ENCODE peak calls at places on chromosomes 13 and 19, in six cellular contexts. T is endothelial cell of umbilical vein, J is sigmoid colon, M is stomach, U is spleen, Q is GM12878. G is an unnamed sample.

GRCh38 chr19:19185853-19186728 is 5.9 kb downstream of the BORCS8 start:
- DNase-seq in T (peak; percentile 15), J (no peak), M (peak; percentile 37), U (no peak), Q (no peak), G (peak; percentile 59)

GRCh38 chr13:99926014-99926731 is 45.4 kb downstream of the ZIC5 start:
- DNase-seq in T (no peak), J (no peak), M (peak; percentile 57), U (no peak), Q (no peak), G (no peak)

GRCh38 chr13:47175172-47175806 is 278.4 kb upstream of the HTR2A start:
- DNase-seq in T (no peak), J (no peak), M (no peak), U (no peak), Q (no peak), G (no peak)

GRCh38 chr13:27448308-27448707 is 2.1 kb downstream of the MTIF3 start:
- DNase-seq in T (no peak), J (no peak), M (no peak), U (no peak), Q (no peak), G (no peak)

GRCh38 chr13:102846261-102847015 is 606 bp downstream of the ERCC5 start:
- DNase-seq in T (peak; percentile 62), J (peak; percentile 73), M (peak; percentile 40), U (peak; percentile 89), Q (no peak), G (no peak)

GRCh38 chr13:26604784-26605183 is 47.3 kb downstream of the WASF3 start:
- DNase-seq in T (no peak), J (peak; percentile 88), M (no peak), U (no peak), Q (no peak), G (no peak)

GRCh38 chr19:34120846-34121639 is 51.3 kb upstream of the LSM14A start:
- DNase-seq in T (peak; percentile 65), J (no peak), M (peak; percentile 31), U (no peak), Q (no peak), G (peak; percentile 42)

GRCh38 chr13:62119739-62120700 is 704.4 kb upstream of the PCDH20 start:
- DNase-seq in T (peak; percentile 7), J (no peak), M (no peak), U (no peak), Q (no peak), G (peak; percentile 1)

GRCh38 chr19:50178859-50179537 is 15.9 kb upstream of the IZUMO2 start:
- DNase-seq in T (no peak), J (no peak), M (no peak), U (no peak), Q (peak; percentile 59), G (no peak)

GRCh38 chr19:53881482-53882390 is at the start of gene PRKCG:
- DNase-seq in T (no peak), J (no peak), M (peak; percentile 60), U (peak; percentile 90), Q (no peak), G (no peak)

GRCh38 chr19:34837262-34837661 is 64.2 kb upstream of the ZNF599 start:
- DNase-seq in T (peak; percentile 82), J (no peak), M (peak; percentile 25), U (peak; percentile 30), Q (no peak), G (no peak)

GRCh38 chr13:98489446-98490194 is 87.3 kb downstream of the STK24 start:
- DNase-seq in T (no peak), J (no peak), M (no peak), U (no peak), Q (no peak), G (no peak)

GRCh38 chr19:43524922-43525835 is 1.8 kb downstream of the ETHE1 start:
- DNase-seq in T (peak; percentile 51), J (peak; percentile 75), M (peak; percentile 65), U (no peak), Q (peak; percentile 44), G (no peak)
- TF ChIP-seq POLR2AphosphoS5 in T (no peak), J (peak; percentile 14), M (peak; percentile 77), U (no peak), Q (no peak), G (no peak)

GRCh38 chr13:30700364-30700763 is 35.0 kb upstream of the ALOX5AP start:
- DNase-seq in T (no peak), J (no peak), M (no peak), U (no peak), Q (no peak), G (no peak)

GRCh38 chr13:30702006-30702405 is 33.3 kb upstream of the ALOX5AP start:
- DNase-seq in T (no peak), J (no peak), M (no peak), U (no peak), Q (no peak), G (no peak)

GRCh38 chr13:30708541-30708940 is 26.8 kb upstream of the ALOX5AP start:
- DNase-seq in T (peak; percentile 89), J (no peak), M (no peak), U (no peak), Q (no peak), G (no peak)

GRCh38 chr13:30705672-30706071 is 29.7 kb upstream of the ALOX5AP start:
- DNase-seq in T (no peak), J (no peak), M (no peak), U (no peak), Q (no peak), G (no peak)

GRCh38 chr13:30704596-30704995 is 30.7 kb upstream of the ALOX5AP start:
- DNase-seq in T (no peak), J (no peak), M (no peak), U (no peak), Q (no peak), G (no peak)
- TF ChIP-seq POLR2AphosphoS5 in T (no peak), J (no peak), M (no peak), U (no peak), Q (no peak), G (no peak)

DNA sequence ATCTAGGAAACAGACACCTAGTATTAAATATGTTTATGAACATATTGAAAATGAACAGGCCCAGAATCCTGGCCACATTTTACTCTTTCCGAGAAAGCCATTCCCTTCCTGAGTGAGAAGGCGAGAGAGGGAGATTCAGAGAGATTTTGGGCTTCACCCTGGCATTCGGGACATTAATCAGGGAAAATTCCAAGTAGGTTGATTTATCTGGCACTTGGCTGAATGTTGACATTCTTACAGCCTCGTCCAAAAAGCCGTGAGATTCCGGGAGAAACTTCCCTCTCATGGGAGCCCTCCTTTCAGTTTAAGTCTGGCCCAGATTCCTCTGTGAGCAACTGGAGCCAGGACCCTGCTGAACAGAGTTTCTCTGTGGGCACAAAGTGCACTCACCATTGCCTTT is 129.2 kb upstream of the PEG3 start:
- DNase-seq in T (no peak), J (no peak), M (no peak), U (no peak), Q (no peak), G (no peak)
- TF ChIP-seq POLR2AphosphoS5 in T (no peak), J (peak; percentile 65), M (peak; percentile 54), U (no peak), Q (no peak), G (no peak)

DNA sequence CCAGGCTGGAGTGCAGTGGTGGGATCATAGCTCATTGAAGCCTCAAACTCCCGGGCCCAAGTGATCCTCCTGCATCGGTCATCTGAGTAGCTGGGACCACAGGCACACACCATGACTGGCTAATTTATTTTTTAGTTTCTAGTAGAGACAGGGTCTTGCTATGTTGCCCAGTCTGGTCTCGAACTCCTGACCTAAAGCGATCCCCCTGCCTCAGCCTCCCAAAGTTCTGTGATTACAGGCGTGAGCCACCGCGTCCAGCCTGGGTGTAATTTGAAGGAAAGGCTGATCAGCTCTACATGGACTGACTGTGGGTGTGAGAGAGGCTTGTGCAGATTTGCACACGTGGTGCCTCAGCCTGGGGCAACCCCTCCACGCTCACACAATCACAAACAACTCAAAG is 31.1 kb downstream of the ADGRL1 start:
- DNase-seq in T (no peak), J (no peak), M (no peak), U (no peak), Q (no peak), G (no peak)
- TF ChIP-seq POLR2AphosphoS5 in T (no peak), J (no peak), M (no peak), U (no peak), Q (no peak), G (no peak)

DNA sequence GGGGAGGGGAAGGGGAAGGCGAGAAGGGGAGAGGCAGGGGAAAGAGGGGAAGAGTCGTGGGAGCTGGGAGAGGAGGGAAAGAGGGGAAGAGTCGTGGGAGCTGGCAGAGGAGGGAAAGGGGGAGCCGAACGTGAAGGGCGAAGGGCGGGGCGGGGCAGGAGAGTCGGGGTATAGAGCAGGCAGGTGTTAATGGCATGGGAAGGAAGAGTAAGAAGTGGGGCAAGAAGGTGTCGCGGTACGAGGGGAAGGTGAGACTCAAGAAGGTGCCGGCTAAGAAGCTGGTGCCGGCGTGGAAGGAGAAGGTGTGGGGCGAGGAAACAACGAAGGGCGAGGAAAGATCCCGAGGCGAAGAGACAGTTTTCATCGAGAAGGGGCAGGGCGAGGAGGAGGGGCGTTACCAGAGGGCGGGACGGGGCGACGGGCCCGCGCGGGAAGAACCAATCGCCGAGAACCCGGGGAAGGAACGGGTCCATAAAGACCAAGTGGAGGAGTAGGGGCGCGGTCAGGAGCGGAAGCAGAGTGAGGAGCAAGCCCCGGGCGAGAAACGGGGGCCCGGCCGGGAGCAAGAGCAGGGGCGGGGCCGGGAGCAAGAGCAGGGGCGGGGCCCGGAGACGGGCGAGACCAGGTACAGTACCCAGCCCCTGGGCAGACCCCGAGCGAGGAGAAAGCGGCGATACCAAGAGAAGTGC is 463 bp downstream of the CATSPERG start:
- DNase-seq in T (peak; percentile 96), J (peak; percentile 99), M (peak; percentile 97), U (peak; percentile 98), Q (peak; percentile 80), G (peak; percentile 90)
- TF ChIP-seq POLR2AphosphoS5 in T (no peak), J (peak; percentile 76), M (peak; percentile 90), U (peak; percentile 89), Q (peak; percentile 6), G (no peak)

DNA sequence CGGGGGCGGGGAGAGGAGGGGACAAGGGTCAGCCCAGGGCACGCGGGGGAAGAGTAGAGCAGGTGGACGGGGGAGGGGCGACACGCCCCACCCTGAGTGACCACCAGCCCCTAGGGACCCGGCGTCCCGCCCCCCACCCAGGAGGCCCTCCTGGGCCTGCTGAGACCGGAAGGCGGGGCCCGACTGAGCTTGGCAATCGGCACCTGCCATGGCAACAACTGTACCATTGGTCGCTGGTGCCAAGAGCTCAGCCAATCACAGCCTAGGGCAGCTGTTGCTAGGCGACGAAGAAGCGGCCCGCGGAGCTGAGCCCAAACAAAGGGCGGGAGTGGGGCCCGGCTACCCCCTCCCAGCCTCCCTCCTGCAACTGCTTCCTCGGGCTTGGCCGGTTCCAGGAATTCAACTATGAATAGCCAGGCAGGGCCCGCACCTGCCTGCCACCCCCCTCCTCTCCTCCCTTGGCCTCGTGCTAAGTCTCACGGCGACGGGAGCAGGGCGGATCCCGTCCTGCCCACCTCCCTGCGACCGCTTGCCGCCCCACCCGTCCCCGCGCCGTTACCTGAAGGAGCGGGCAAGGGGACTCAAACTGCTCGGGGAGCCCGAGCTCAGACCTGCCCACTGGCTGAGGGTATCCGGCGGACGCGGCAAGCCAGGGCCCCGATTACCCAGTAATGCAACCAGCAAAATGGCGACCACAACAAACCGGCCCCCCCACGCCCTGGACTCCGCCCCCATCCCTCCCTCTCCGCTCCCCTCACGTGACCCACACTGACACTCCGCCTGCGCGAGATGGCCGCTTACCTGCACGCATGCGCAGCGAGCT is at the start of gene DYRK1B:
- DNase-seq in T (peak; percentile 97), J (peak; percentile 99), M (peak; percentile 99), U (peak; percentile 98), Q (peak; percentile 92), G (peak; percentile 98)
- TF ChIP-seq POLR2AphosphoS5 in T (peak; percentile 78), J (peak; percentile 64), M (peak; percentile 92), U (peak; percentile 87), Q (peak; percentile 63), G (peak; percentile 70)

GRCh38 chr19:45474941-45475516 is 7.2 kb downstream of the FOSB start:
- DNase-seq in T (no peak), J (no peak), M (no peak), U (no peak), Q (no peak), G (no peak)
- TF ChIP-seq POLR2AphosphoS5 in T (no peak), J (no peak), M (no peak), U (no peak), Q (no peak), G (no peak)